ENCODE peak calls at places on chromosomes 2 and 18, in six cellular contexts. W is uterus, R is NT2/D1, I is adrenal gland, X is IMR-90, H is body of pancreas. P is an unnamed sample.
A peak's percentile ranks its signal among the peaks of the same experiment; 100 is the strongest.

GRCh38 chr2:71492112-71492511 is 38.8 kb downstream of the DYSF start:
- DNase-seq in W (no peak), R (no peak), I (no peak), X (no peak), H (peak; percentile 25), P (no peak)

GRCh38 chr2:27049422-27050280 is 1.8 kb upstream of the AGBL5 start:
- DNase-seq in W (peak; percentile 48), R (peak; percentile 22), I (no peak), X (no peak), H (peak; percentile 58), P (peak; percentile 64)

GRCh38 chr2:187499941-187500532 is 52.0 kb upstream of the CALCRL start:
- DNase-seq in W (peak; percentile 45), R (peak; percentile 43), I (peak; percentile 69), X (peak; percentile 66), H (peak; percentile 61), P (peak; percentile 59)

GRCh38 chr2:233470839-233471238 is 95.7 kb downstream of the USP40 start:
- DNase-seq in W (no peak), R (no peak), I (no peak), X (no peak), H (no peak), P (peak; percentile 4)

GRCh38 chr2:115160523-115161521 is 718.4 kb downstream of the DPP10 start:
- DNase-seq in W (no peak), R (no peak), I (peak; percentile 63), X (no peak), H (peak; percentile 57), P (peak; percentile 63)

GRCh38 chr2:25286025-25286400 is 55.7 kb downstream of the DNMT3A start:
- DNase-seq in W (no peak), R (no peak), I (no peak), X (no peak), H (no peak), P (no peak)

GRCh38 chr2:30031184-30031583 is 109.8 kb upstream of the ALK start:
- DNase-seq in W (no peak), R (peak; percentile 44), I (no peak), X (no peak), H (no peak), P (no peak)

GRCh38 chr2:63614983-63615945 is 26.5 kb downstream of the MDH1 start:
- DNase-seq in W (no peak), R (peak; percentile 66), I (no peak), X (peak; percentile 55), H (no peak), P (peak; percentile 70)

GRCh38 chr2:125681576-125681975 is 974.4 kb upstream of the GYPC start:
- DNase-seq in W (no peak), R (no peak), I (no peak), X (no peak), H (no peak), P (no peak)

GRCh38 chr2:134129900-134130537 is 123.9 kb upstream of the MGAT5 start:
- DNase-seq in W (no peak), R (no peak), I (no peak), X (no peak), H (no peak), P (no peak)

GRCh38 chr2:230950833-230951339 is 25.8 kb upstream of the GPR55 start:
- DNase-seq in W (no peak), R (no peak), I (no peak), X (no peak), H (no peak), P (no peak)

GRCh38 chr2:36858551-36859365 is 107.6 kb downstream of the STRN start:
- DNase-seq in W (no peak), R (no peak), I (no peak), X (no peak), H (no peak), P (no peak)

GRCh38 chr18:41146301-41146700 is 808.7 kb upstream of the PIK3C3 start:
- DNase-seq in W (no peak), R (no peak), I (no peak), X (no peak), H (no peak), P (no peak)

GRCh38 chr2:215413484-215413777 is 22.4 kb downstream of the FN1 start:
- DNase-seq in W (no peak), R (no peak), I (no peak), X (no peak), H (no peak), P (no peak)

GRCh38 chr18:22193466-22193865 is 24.1 kb downstream of the GATA6 start:
- DNase-seq in W (peak; percentile 62), R (no peak), I (peak; percentile 69), X (no peak), H (no peak), P (no peak)

GRCh38 chr2:47019991-47020681 is 104.5 kb upstream of the MCFD2 start:
- DNase-seq in W (no peak), R (no peak), I (no peak), X (no peak), H (no peak), P (no peak)

GRCh38 chr18:73040247-73040646 is 172.5 kb upstream of the NETO1 start:
- DNase-seq in W (no peak), R (no peak), I (no peak), X (no peak), H (no peak), P (no peak)

GRCh38 chr2:176020400-176020799 is 18.3 kb upstream of the LNPK start:
- DNase-seq in W (no peak), R (no peak), I (no peak), X (no peak), H (no peak), P (no peak)

GRCh38 chr18:79826966-79827365 is 29.2 kb downstream of the KCNG2 start:
- DNase-seq in W (no peak), R (no peak), I (no peak), X (no peak), H (no peak), P (no peak)

GRCh38 chr2:120354467-120354866 is 8.5 kb downstream of the INHBB start:
- DNase-seq in W (no peak), R (no peak), I (no peak), X (no peak), H (no peak), P (no peak)

GRCh38 chr2:142041105-142041504 is 89.7 kb downstream of the LRP1B start:
- DNase-seq in W (no peak), R (no peak), I (no peak), X (no peak), H (no peak), P (no peak)

DNA sequence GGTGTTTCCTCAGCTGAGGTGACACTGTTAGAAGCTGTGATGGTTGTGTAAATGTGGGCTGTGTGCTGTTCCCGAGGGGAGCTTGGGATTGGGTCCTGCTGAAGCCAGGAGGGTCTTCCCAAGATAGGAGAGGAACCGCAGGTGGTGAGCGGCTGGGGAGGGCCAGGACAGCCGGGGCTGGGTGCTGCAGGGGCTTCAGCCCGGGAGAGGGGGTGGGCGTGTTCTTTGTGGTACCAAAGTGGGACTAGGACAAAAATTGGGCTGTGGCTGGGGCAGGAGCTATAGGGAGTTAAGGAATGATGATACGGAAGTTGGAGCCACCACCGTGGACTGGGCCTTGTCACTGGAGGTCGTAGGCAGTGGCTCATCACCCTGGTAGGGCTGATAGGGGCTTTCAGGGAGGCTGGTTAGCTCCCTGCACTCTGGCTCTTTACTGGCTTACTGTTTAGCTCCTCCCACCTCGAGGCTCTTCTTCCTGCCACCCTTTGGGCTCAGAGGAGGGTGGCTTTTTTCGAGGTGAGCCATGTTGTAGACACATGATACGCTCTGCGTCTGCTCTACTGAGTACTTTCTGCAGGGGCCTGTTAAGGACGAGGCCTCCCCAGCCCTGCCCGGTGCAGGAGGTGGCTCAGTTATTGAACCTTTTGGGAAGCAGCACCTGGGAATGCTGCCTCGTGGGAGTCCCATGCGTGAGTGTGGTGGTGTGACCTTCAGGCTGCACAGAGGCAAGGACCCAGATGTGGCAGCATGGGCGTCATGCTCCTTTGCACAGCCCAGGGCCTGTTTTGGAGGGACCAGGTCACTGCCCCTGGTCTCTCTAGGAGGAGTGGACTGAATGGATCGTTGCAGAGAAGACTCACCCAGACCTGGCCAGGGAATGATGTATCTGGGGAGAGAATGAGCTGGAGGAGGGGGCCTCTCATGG is 21.6 kb downstream of the ASB1 start:
- DNase-seq in W (no peak), R (no peak), I (no peak), X (no peak), H (no peak), P (no peak)
- H3K36me3 ChIP-seq in W (no peaks in the 10 kb centered on the region), R (peaks cover 93% of the 10 kb centered on the region), I (no peaks in the 10 kb centered on the region), X (peaks cover 75% of the 10 kb centered on the region), H (no peaks in the 10 kb centered on the region), P (peaks cover 60% of the 10 kb centered on the region)

DNA sequence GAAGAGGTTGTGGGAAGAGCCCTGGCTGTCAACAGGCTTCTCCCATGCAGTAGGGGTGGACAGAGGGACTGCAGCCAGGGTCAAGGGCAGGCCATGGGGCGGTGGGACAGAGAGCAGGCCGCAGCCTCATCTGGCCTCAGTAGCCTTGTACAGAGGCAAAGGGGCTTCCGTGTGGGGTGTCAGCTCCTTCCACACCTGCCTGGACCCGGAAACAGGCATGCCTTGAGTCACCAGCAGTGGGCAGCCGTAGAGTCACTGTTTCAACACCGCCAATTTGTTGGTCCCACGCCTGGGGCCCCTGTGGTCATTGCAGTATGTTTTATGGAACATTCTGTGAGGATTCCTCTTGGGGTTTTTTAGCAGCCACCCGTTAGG is 173.0 kb downstream of the SMAD7 start:
- DNase-seq in W (no peak), R (no peak), I (no peak), X (no peak), H (no peak), P (no peak)
- H3K4me1 ChIP-seq in W (peaks cover 30% of the 10 kb centered on the region), R (peaks cover 21% of the 10 kb centered on the region), I (peaks cover 46% of the 10 kb centered on the region), X (peaks cover 44% of the 10 kb centered on the region), H (peaks cover 21% of the 10 kb centered on the region), P (no peaks in the 10 kb centered on the region)

DNA sequence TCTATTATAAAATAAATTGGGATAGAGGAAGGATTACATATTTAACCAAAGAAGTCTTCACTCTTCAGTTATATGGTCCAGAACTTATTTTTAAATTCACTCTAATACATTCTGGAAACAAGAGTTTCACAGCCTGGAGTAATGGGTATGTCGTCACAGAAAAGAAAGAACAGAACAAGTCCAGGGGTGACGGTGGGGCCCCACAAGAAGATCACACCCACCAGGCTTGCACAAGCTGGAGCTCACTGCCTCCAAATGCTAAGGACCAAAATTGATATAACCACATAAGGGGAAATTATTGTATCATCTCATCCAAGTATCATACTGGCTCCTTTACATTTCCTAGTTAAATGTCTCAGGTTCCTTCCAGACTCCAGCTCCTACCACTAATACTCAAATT is 11.3 kb downstream of the LRPPRC start:
- DNase-seq in W (no peak), R (no peak), I (no peak), X (no peak), H (no peak), P (no peak)
- H3K36me3 ChIP-seq in W (no peaks in the 10 kb centered on the region), R (peaks cover 53% of the 10 kb centered on the region), I (no peaks in the 10 kb centered on the region), X (peaks cover 6% of the 10 kb centered on the region), H (no peaks in the 10 kb centered on the region), P (peaks cover 53% of the 10 kb centered on the region)

DNA sequence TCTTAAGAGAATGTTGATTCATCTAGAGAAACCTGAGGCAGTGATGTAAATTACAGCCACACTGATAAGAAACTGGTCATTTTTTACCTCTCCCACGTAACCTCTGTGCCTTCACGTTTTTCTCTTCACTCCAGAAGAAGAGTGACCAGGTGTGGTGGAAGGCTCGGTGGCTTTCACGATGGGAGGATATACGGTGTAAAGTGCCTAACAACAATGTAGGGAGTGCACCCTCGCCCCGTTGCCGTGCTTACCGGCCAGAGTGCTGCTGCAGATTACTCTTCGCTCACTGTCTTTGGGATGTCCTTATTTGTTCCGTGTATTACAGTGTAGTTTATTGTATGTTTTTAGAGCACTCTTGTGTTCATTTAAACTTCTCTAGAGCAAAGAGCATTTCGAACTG is 46.5 kb downstream of the NCK2 start:
- DNase-seq in W (no peak), R (no peak), I (no peak), X (no peak), H (no peak), P (no peak)
- H3K4me1 ChIP-seq in W (peaks cover 14% of the 10 kb centered on the region), R (peaks cover 3% of the 10 kb centered on the region), I (peaks cover 58% of the 10 kb centered on the region), X (peaks cover 23% of the 10 kb centered on the region), H (peaks cover 48% of the 10 kb centered on the region), P (peaks cover 23% of the 10 kb centered on the region)

GRCh38 chr2:108454440-108454839 is 5.4 kb downstream of the GCC2 start:
- DNase-seq in W (no peak), R (no peak), I (no peak), X (no peak), H (no peak), P (no peak)
- H3K36me3 ChIP-seq in W (no peaks in the 10 kb centered on the region), R (peaks cover 49% of the 10 kb centered on the region), I (no peaks in the 10 kb centered on the region), X (peaks cover 17% of the 10 kb centered on the region), H (peaks cover 3% of the 10 kb centered on the region), P (peaks cover 32% of the 10 kb centered on the region)

GRCh38 chr2:185291035-185291647 is 447.5 kb upstream of the FSIP2 start:
- DNase-seq in W (no peak), R (peak; percentile 61), I (peak; percentile 64), X (peak; percentile 10), H (peak; percentile 80), P (peak; percentile 61)
- H3K4me1 ChIP-seq in W (no peaks in the 10 kb centered on the region), R (peaks cover 2% of the 10 kb centered on the region), I (no peaks in the 10 kb centered on the region), X (no peaks in the 10 kb centered on the region), H (no peaks in the 10 kb centered on the region), P (no peaks in the 10 kb centered on the region)

P was measured in HAP-1.